ENCODE peak calls at places on chromosomes 2 and 18, in seven cellular contexts. Z is hepatocyte, K is PC-3, A is HCT116, D is GM23338, E is MM.1S, N is OCI-LY7. U is an unnamed sample. For H3K4me1, the result is how much of the 10 kb centered on the place peaks cover.

GRCh38 chr2:236088368-236089057 is 79.7 kb downstream of the GBX2 start:
- DNase-seq in Z (no peak), K (peak), A (no peak), D (no peak), E (no peak), N (no peak), U (no peak)

GRCh38 chr2:227238242-227239237 is 74.1 kb downstream of the COL4A3 start:
- DNase-seq in Z (peak), K (peak), A (peak), D (peak), E (peak), N (peak), U (peak)

GRCh38 chr2:203743441-203743932 is 37.0 kb downstream of the CD28 start:
- DNase-seq in Z (no peak), K (no peak), A (no peak), D (no peak), E (no peak), N (no peak), U (no peak)

GRCh38 chr2:39902103-39902502 is 123.0 kb upstream of the THUMPD2 start:
- DNase-seq in Z (no peak), K (peak), A (no peak), D (no peak), E (no peak), N (no peak), U (no peak)

GRCh38 chr2:58739033-58739432 is 497.9 kb upstream of the FANCL start:
- DNase-seq in Z (no peak), K (peak), A (no peak), D (no peak), E (no peak), N (no peak), U (no peak)

GRCh38 chr2:182318466-182319309 is 108.1 kb downstream of the PDE1A start:
- DNase-seq in Z (no peak), K (no peak), A (no peak), D (no peak), E (no peak), N (no peak), U (no peak)

GRCh38 chr2:14256890-14257289 is 375.6 kb upstream of the LRATD1 start:
- DNase-seq in Z (no peak), K (no peak), A (no peak), D (peak), E (no peak), N (no peak), U (peak)

GRCh38 chr2:166881177-166881576 is 7.1 kb upstream of the XIRP2 start:
- DNase-seq in Z (no peak), K (no peak), A (no peak), D (no peak), E (no peak), N (no peak), U (no peak)

GRCh38 chr2:20430035-20430434 is 16.8 kb upstream of the RHOB start:
- DNase-seq in Z (no peak), K (no peak), A (no peak), D (no peak), E (no peak), N (no peak), U (no peak)

GRCh38 chr2:112093216-112093615 is 38.1 kb downstream of the TMEM87B start:
- DNase-seq in Z (no peak), K (no peak), A (no peak), D (no peak), E (no peak), N (no peak), U (no peak)

GRCh38 chr2:109630441-109631425 is 16.6 kb downstream of the SOWAHC start:
- DNase-seq in Z (peak), K (no peak), A (no peak), D (no peak), E (no peak), N (no peak), U (no peak)

GRCh38 chr2:66790651-66791181 is 355.8 kb downstream of the MEIS1 start:
- DNase-seq in Z (no peak), K (peak), A (no peak), D (no peak), E (no peak), N (no peak), U (no peak)

GRCh38 chr18:41227993-41228392 is 727.0 kb upstream of the PIK3C3 start:
- DNase-seq in Z (no peak), K (peak), A (no peak), D (no peak), E (no peak), N (no peak), U (no peak)

GRCh38 chr2:164024396-164024795 is 288.6 kb upstream of the FIGN start:
- DNase-seq in Z (no peak), K (no peak), A (no peak), D (no peak), E (no peak), N (no peak), U (no peak)

GRCh38 chr2:135689679-135690078 is 52.0 kb upstream of the UBXN4 start:
- DNase-seq in Z (no peak), K (no peak), A (no peak), D (no peak), E (no peak), N (no peak), U (no peak)

GRCh38 chr2:228927028-228928010 is 343.8 kb downstream of the PID1 start:
- DNase-seq in Z (peak), K (peak), A (no peak), D (no peak), E (no peak), N (no peak), U (no peak)

GRCh38 chr2:100744589-100744988 is 75.3 kb upstream of the NPAS2 start:
- DNase-seq in Z (peak), K (peak), A (no peak), D (no peak), E (no peak), N (no peak), U (no peak)

GRCh38 chr2:172415759-172416158 is 11.6 kb upstream of the ITGA6 start:
- DNase-seq in Z (no peak), K (no peak), A (no peak), D (no peak), E (no peak), N (no peak), U (peak)

GRCh38 chr18:48546411-48546810 is 7.6 kb downstream of the CTIF start:
- DNase-seq in Z (peak), K (no peak), A (no peak), D (no peak), E (no peak), N (no peak), U (peak)

GRCh38 chr2:240200230-240201051 is 60.0 kb upstream of the OTOS start:
- DNase-seq in Z (no peak), K (no peak), A (no peak), D (no peak), E (peak), N (no peak), U (peak)

GRCh38 chr2:63059434-63060078 is 8.9 kb downstream of the OTX1 start:
- DNase-seq in Z (no peak), K (no peak), A (no peak), D (peak), E (no peak), N (no peak), U (peak)

GRCh38 chr2:213022987-213023386 is 128.4 kb downstream of the IKZF2 start:
- DNase-seq in Z (no peak), K (no peak), A (no peak), D (no peak), E (no peak), N (peak), U (peak)

GRCh38 chr18:11154369-11154982 is 5.1 kb upstream of the PIEZO2 start:
- DNase-seq in Z (peak), K (peak), A (peak), D (peak), E (peak), N (peak), U (peak)

GRCh38 chr2:72166281-72166680 is 18.6 kb upstream of the CYP26B1 start:
- DNase-seq in Z (no peak), K (peak), A (no peak), D (no peak), E (no peak), N (no peak), U (no peak)

GRCh38 chr18:75162467-75162866 is 46.5 kb downstream of the PTGR3 start:
- DNase-seq in Z (no peak), K (peak), A (no peak), D (no peak), E (no peak), N (no peak), U (no peak)

GRCh38 chr18:75163736-75164135 is 45.2 kb downstream of the PTGR3 start:
- DNase-seq in Z (no peak), K (no peak), A (no peak), D (no peak), E (no peak), N (no peak), U (no peak)

GRCh38 chr18:75162978-75163377 is 46.0 kb downstream of the PTGR3 start:
- DNase-seq in Z (no peak), K (no peak), A (no peak), D (no peak), E (no peak), N (no peak), U (no peak)

GRCh38 chr18:75160315-75160714 is 48.6 kb downstream of the PTGR3 start:
- DNase-seq in Z (no peak), K (no peak), A (no peak), D (peak), E (no peak), N (no peak), U (peak)

DNA sequence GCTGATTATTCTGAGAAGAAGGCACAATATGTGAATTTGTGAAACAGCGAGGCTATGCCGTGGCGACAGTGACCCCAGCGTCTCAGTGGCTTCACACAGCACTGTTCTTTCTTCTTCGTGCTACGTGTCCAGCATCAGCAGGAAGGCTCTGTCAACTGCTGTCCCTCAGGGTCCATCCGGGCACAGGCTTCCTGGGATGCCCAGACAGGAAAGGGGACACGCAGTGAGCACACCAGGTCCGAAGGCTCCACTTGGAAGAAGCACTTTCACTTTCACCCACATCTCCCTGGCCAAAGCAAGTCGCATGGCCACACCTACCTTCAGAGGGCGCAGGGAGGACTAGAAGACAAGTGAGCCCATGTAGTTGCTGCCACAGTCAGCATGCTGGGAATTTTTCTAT is 47.3 kb downstream of the PTGR3 start:
- DNase-seq in Z (no peak), K (no peak), A (peak), D (no peak), E (no peak), N (peak), U (no peak)
- TF ChIP-seq EZH2phosphoT487 in Z (no peak), K (no peak), A (no peak), D (no peak), E (no peak), N (no peak), U (no peak)

GRCh38 chr18:79951545-79952456 is at the start of gene SLC66A2:
- DNase-seq in Z (peak), K (peak), A (peak), D (peak), E (peak), N (peak), U (peak)
- H3K4me1 ChIP-seq in Z (under half), K (under half), A (under half), D (under half), E (under half), N (under half), U (under half)

GRCh38 chr2:126661702-126662465 is 5.9 kb downstream of the GYPC start:
- DNase-seq in Z (no peak), K (no peak), A (no peak), D (no peak), E (no peak), N (no peak), U (no peak)
- TF ChIP-seq CTCF in Z (no peak), K (no peak), A (no peak), D (no peak), E (no peak), N (no peak), U (no peak)

GRCh38 chr2:26559556-26559955 is 81.6 kb downstream of the CIB4 start:
- DNase-seq in Z (no peak), K (no peak), A (no peak), D (peak), E (no peak), N (no peak), U (peak)
- TF ChIP-seq EZH2phosphoT487 in Z (no peak), K (no peak), A (no peak), D (no peak), E (no peak), N (no peak), U (no peak)

DNA sequence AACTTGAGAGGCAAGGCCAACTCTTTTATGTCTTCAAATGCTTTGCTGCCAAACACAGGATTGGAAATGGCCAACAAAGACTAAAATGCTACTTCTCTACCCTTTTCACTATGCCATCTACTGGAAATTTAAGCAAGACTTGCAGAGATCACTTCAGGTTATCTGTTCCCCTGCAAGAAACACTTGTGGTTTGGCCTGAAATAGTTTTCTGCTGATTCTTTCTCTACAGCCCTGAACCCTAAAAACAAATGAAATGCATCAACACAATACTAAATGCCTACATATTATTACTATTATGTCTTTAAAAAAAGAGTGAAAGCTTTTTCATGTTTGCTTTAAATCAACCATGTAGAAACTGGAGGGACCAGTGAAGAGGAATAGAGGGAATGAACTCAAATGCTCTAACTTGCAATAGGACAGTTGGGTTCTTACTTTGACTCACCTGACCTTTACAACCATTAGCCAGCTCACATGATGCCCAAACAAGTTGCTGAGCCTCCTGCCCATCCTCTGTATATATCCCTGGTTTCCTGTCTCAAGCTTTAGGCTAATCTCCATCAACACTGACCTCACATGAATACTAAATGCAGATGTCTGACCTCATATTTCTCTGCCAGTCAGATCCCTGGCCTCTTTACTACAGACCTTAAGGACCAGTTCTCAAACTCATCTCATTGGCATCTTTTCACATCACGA is 17.5 kb upstream of the ADAM17 start:
- DNase-seq in Z (no peak), K (no peak), A (no peak), D (no peak), E (no peak), N (no peak), U (no peak)
- H3K4me1 ChIP-seq in Z (under half), K (under half), A (under half), D (under half), E (under half), N (under half), U (under half)

DNA sequence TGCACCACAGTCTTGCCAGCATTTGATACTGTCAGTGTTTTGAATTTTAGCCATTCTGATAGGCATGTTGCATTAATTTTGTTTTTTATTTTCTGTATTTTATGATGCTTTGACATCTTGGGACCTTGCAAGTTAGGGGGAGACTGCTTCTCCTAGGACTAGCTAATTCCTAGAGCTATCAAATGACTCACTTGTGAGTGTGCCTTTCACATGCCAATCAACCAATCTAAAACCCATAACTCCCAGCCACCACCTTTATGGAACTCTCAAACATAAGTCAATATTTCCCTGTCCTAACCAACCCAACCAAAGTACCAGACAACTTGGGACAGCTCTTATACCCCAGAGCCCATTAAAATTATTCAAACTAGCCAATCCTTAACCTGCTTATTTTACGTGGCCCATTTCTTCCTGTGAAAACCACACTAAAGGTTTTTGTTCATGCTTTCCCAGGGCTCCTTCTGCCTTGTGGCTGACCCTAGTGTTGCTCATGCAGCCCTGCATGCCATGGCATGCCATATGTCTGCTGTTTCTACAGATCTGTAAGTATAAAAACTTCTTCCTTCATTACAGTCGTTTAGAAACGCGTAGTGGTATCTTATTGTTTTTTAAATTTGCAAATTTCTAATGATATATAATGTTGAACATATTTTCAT is 230.1 kb downstream of the GPD2 start:
- DNase-seq in Z (no peak), K (peak), A (no peak), D (no peak), E (no peak), N (no peak), U (no peak)
- TF ChIP-seq CTCF in Z (no peak), K (no peak), A (no peak), D (no peak), E (no peak), N (no peak), U (no peak)

GRCh38 chr2:169258045-169258601 is 104.2 kb downstream of the LRP2 start:
- DNase-seq in Z (no peak), K (no peak), A (no peak), D (peak), E (no peak), N (no peak), U (no peak)

GRCh38 chr2:169259402-169259801 is 102.9 kb downstream of the LRP2 start:
- DNase-seq in Z (no peak), K (no peak), A (no peak), D (no peak), E (no peak), N (no peak), U (no peak)

GRCh38 chr2:169265581-169265980 is 96.8 kb downstream of the LRP2 start:
- DNase-seq in Z (no peak), K (no peak), A (no peak), D (no peak), E (no peak), N (no peak), U (no peak)

GRCh38 chr2:169260846-169261245 is 101.5 kb downstream of the LRP2 start:
- DNase-seq in Z (no peak), K (no peak), A (no peak), D (peak), E (no peak), N (no peak), U (no peak)

GRCh38 chr2:169260246-169260645 is 102.1 kb downstream of the LRP2 start:
- DNase-seq in Z (no peak), K (no peak), A (no peak), D (peak), E (no peak), N (no peak), U (peak)
- TF ChIP-seq EZH2phosphoT487 in Z (no peak), K (no peak), A (no peak), D (no peak), E (no peak), N (no peak), U (no peak)

GRCh38 chr18:58608216-58608615 is 20.7 kb downstream of the ALPK2 start:
- DNase-seq in Z (no peak), K (no peak), A (no peak), D (no peak), E (no peak), N (no peak), U (no peak)

GRCh38 chr18:58612239-58613055 is 16.4 kb downstream of the ALPK2 start:
- DNase-seq in Z (no peak), K (peak), A (no peak), D (no peak), E (no peak), N (no peak), U (peak)

GRCh38 chr18:58606236-58606635 is 22.7 kb downstream of the ALPK2 start:
- DNase-seq in Z (no peak), K (no peak), A (no peak), D (no peak), E (no peak), N (no peak), U (no peak)

GRCh38 chr18:58611471-58612131 is 17.3 kb downstream of the ALPK2 start:
- DNase-seq in Z (no peak), K (no peak), A (no peak), D (peak), E (no peak), N (no peak), U (peak)

DNA sequence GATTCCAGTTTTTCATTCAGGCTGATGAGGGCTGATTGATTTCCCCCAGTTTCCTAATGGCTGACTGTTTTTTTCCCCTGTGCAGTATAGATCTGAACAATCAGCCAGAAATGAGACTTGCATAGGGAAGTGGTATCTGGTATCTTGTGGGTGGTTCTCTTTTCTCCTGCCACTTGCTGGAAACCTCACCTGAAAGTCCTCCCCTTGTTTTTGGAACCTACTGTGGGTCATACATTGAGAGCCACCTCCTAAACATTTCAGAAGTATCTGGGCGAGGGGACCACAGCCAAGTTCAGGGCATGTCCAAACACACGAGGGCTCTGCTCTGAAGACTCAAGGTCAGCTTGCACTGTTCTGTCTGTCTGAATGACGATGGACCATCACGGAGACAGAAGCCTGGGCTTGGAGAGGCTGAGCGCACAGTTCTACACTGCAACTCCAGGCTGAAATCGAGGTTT is 19.3 kb downstream of the ALPK2 start:
- DNase-seq in Z (no peak), K (no peak), A (no peak), D (no peak), E (no peak), N (no peak), U (no peak)
- H3K4me1 ChIP-seq in Z (under half), K (under half), A (under half), D (under half), E (under half), N (under half), U (under half)

GRCh38 chr2:68715353-68716041 is 19.1 kb upstream of the ARHGAP25 start:
- DNase-seq in Z (peak), K (peak), A (peak), D (peak), E (peak), N (peak), U (peak)
- TF ChIP-seq CTCF in Z (peak), K (peak), A (peak), D (peak), E (peak), N (peak), U (peak)

GRCh38 chr2:46082531-46083485 is 214.4 kb upstream of the EPAS1 start:
- DNase-seq in Z (no peak), K (peak), A (no peak), D (no peak), E (no peak), N (no peak), U (no peak)
- TF ChIP-seq EZH2phosphoT487 in Z (no peak), K (no peak), A (no peak), D (no peak), E (no peak), N (no peak), U (no peak)